ENCODE peak calls at places on chromosomes 11 and 22, in four cellular contexts. E is A549, F is spleen, S is NCI-H1048. P is an unnamed sample.

GRCh38 chr11:45847908-45848316 is 637 bp downstream of the CRY2 start:
- DNase-seq in E (peak; percentile 42), F (peak; percentile 84), S (no peak), P (peak; percentile 58)

GRCh38 chr11:1196516-1197391 is 26.1 kb upstream of the MUC5B start:
- DNase-seq in E (no peak), F (peak; percentile 51), S (no peak), P (peak; percentile 64)

GRCh38 chr11:65532388-65533064 is 7.6 kb downstream of the SCYL1 start:
- DNase-seq in E (no peak), F (no peak), S (no peak), P (no peak)

GRCh38 chr11:69984457-69985261 is 93.5 kb upstream of the ANO1 start:
- DNase-seq in E (no peak), F (peak; percentile 50), S (no peak), P (no peak)

GRCh38 chr11:8219257-8220021 is 44.2 kb downstream of the LMO1 start:
- DNase-seq in E (peak; percentile 70), F (no peak), S (no peak), P (no peak)

GRCh38 chr22:20298803-20299735 is 20.8 kb downstream of the DGCR6L start:
- DNase-seq in E (peak; percentile 84), F (peak; percentile 95), S (peak; percentile 87), P (peak; percentile 88)

GRCh38 chr22:39916496-39916895 is 15.6 kb downstream of the GRAP2 start:
- DNase-seq in E (no peak), F (no peak), S (no peak), P (no peak)

GRCh38 chr22:23815781-23816551 is 22.8 kb downstream of the DERL3 start:
- DNase-seq in E (no peak), F (peak; percentile 44), S (no peak), P (no peak)

P was measured in tibial artery.